ENCODE peak calls at places on chromosomes 5 and 9, in ten cellular contexts. U is cardiac fibroblast, X is lower lobe of right lung, Z is nephron progenitor cell, E is mucosa of descending colon, I is fibroblast of pulmonary artery, J is AG04450, F is WTC11, N is dorsolateral prefrontal cortex, R is brain microvascular endothelial cell. Y is an unnamed sample.

GRCh38 chr5:9529513-9529912 is 16.4 kb downstream of the SEMA5A start:
- DNase-seq in R (no peak), N (no peak), Z (no peak), U (no peak), J (no peak), I (no peak), X (no peak), F (no peak), E (no peak), Y (no peak)

GRCh38 chr5:14816374-14816998 is 55.1 kb downstream of the ANKH start:
- DNase-seq in U (no peak), X (no peak), F (no peak), J (no peak), R (no peak), N (no peak), Z (no peak), I (no peak), E (no peak), Y (peak)

GRCh38 chr5:566636-567309 is 42.5 kb upstream of the SLC9A3 start:
- DNase-seq in N (no peak), F (no peak), E (no peak), Z (no peak), U (no peak), R (no peak), J (no peak), I (no peak), X (no peak), Y (no peak)

GRCh38 chr5:37847978-37848425 is 8.2 kb upstream of the GDNF start:
- DNase-seq in X (no peak), R (peak), E (no peak), U (peak), I (peak), J (peak), Z (no peak), N (no peak), F (no peak), Y (peak)

GRCh38 chr5:174311531-174312269 is 266.2 kb downstream of the NSG2 start:
- DNase-seq in J (no peak), I (peak), Z (peak), U (peak), R (peak), E (peak), N (peak), F (peak), X (peak), Y (peak)

GRCh38 chr9:124052401-124052800 is 40.8 kb downstream of the LHX2 start:
- DNase-seq in I (no peak), U (no peak), Z (no peak), F (no peak), N (no peak), E (no peak), J (no peak), R (no peak), X (no peak), Y (no peak)

GRCh38 chr9:81045658-81046057 is 643.7 kb downstream of the TLE1 start:
- DNase-seq in R (no peak), I (no peak), J (no peak), E (no peak), N (no peak), X (no peak), U (no peak), Z (no peak), F (no peak), Y (no peak)

GRCh38 chr5:91848453-91848852 is 465.3 kb upstream of the ARRDC3 start:
- DNase-seq in R (peak), X (no peak), I (peak), E (no peak), J (peak), F (no peak), U (peak), Z (no peak), N (no peak), Y (peak)

GRCh38 chr9:93668261-93668871 is 92.0 kb downstream of the PHF2 start:
- DNase-seq in U (no peak), I (no peak), X (no peak), F (peak), E (peak), R (no peak), J (no peak), N (peak), Z (no peak), Y (no peak)

GRCh38 chr5:65913519-65913918 is 12.9 kb upstream of the ERBIN start:
- DNase-seq in X (no peak), Z (no peak), E (no peak), I (no peak), U (no peak), R (no peak), F (no peak), N (no peak), J (no peak), Y (no peak)

GRCh38 chr5:59548807-59549357 is 344.6 kb downstream of the PDE4D start:
- DNase-seq in Z (no peak), I (no peak), N (no peak), U (no peak), E (no peak), J (no peak), R (no peak), F (no peak), X (no peak), Y (no peak)

GRCh38 chr9:136140046-136140445 is 21.4 kb upstream of the TMEM250 start:
- DNase-seq in I (no peak), R (no peak), U (no peak), J (no peak), Z (no peak), X (no peak), E (no peak), N (no peak), F (no peak), Y (no peak)

GRCh38 chr9:96408409-96409280 is 9.5 kb downstream of the ZNF367 start:
- DNase-seq in U (no peak), I (no peak), R (no peak), N (no peak), J (no peak), F (no peak), Z (no peak), X (no peak), E (no peak), Y (no peak)

GRCh38 chr5:22557251-22557650 is 295.9 kb downstream of the CDH12 start:
- DNase-seq in F (no peak), E (no peak), I (no peak), R (no peak), J (no peak), U (no peak), Z (no peak), N (no peak), X (no peak), Y (no peak)

GRCh38 chr9:92963831-92964606 is 16.7 kb downstream of the FGD3 start:
- DNase-seq in Z (no peak), R (no peak), I (no peak), X (peak), E (peak), F (no peak), J (no peak), N (no peak), U (no peak), Y (no peak)

GRCh38 chr5:82244854-82245635 is 33.1 kb downstream of the RPS23 start:
- DNase-seq in X (no peak), F (no peak), N (no peak), J (no peak), Z (no peak), E (no peak), U (no peak), I (no peak), R (no peak), Y (peak)

GRCh38 chr5:35821513-35821912 is 35.2 kb upstream of the IL7R start:
- DNase-seq in E (no peak), N (no peak), J (no peak), F (no peak), X (no peak), Z (no peak), U (no peak), R (no peak), I (no peak), Y (no peak)

GRCh38 chr5:121805931-121806330 is 45.8 kb upstream of the FTMT start:
- DNase-seq in I (no peak), X (no peak), R (no peak), F (no peak), U (no peak), Z (no peak), J (no peak), N (no peak), E (no peak), Y (peak)

GRCh38 chr9:113580041-113580953 is 116.8 kb downstream of the RGS3 start:
- DNase-seq in U (peak), X (peak), J (no peak), R (no peak), I (peak), F (no peak), N (peak), Z (no peak), E (peak), Y (no peak)

GRCh38 chr9:84668204-84669007 is 1.1 kb upstream of the NTRK2 start:
- DNase-seq in F (peak), U (peak), X (peak), E (peak), Z (peak), J (no peak), R (peak), I (peak), N (peak), Y (peak)

GRCh38 chr9:5714501-5715401 is 85.8 kb downstream of the RIC1 start:
- DNase-seq in N (no peak), E (no peak), R (peak), Z (no peak), F (no peak), X (no peak), J (no peak), I (peak), U (peak), Y (peak)
- TF ChIP-seq CTCF in N (no peak), E (no peak), R (peak), Z (peak), F (no peak), X (peak), J (peak), I (peak), U (peak), Y (peak)

GRCh38 chr9:137175345-137175961 is 3.6 kb upstream of the TMEM210 start:
- DNase-seq in I (no peak), J (no peak), R (no peak), F (peak), U (no peak), N (no peak), X (no peak), Z (no peak), E (no peak), Y (no peak)
- TF ChIP-seq CTCF in I (peak), J (peak), R (peak), F (no peak), U (peak), N (no peak), X (no peak), Z (no peak), E (no peak), Y (no peak)

GRCh38 chr5:133366438-133366837 is 245.9 kb downstream of the FSTL4 start:
- DNase-seq in N (no peak), F (no peak), U (no peak), I (no peak), Z (no peak), X (no peak), E (no peak), J (no peak), R (no peak), Y (no peak)

GRCh38 chr5:133365738-133366137 is 246.6 kb downstream of the FSTL4 start:
- DNase-seq in X (no peak), U (no peak), R (no peak), F (no peak), E (no peak), J (no peak), Z (no peak), N (no peak), I (no peak), Y (no peak)

GRCh38 chr5:133364916-133365315 is 247.4 kb downstream of the FSTL4 start:
- DNase-seq in J (no peak), Z (no peak), R (no peak), I (no peak), N (no peak), X (no peak), U (no peak), F (no peak), E (no peak), Y (no peak)

GRCh38 chr5:133363807-133364587 is 248.3 kb downstream of the FSTL4 start:
- DNase-seq in J (no peak), Z (no peak), N (no peak), E (no peak), R (no peak), U (no peak), F (no peak), X (no peak), I (no peak), Y (no peak)

GRCh38 chr5:133365326-133365725 is 247.0 kb downstream of the FSTL4 start:
- DNase-seq in N (no peak), E (no peak), U (no peak), Z (peak), F (peak), X (no peak), J (no peak), I (no peak), R (no peak), Y (no peak)
- TF ChIP-seq CTCF in N (peak), E (no peak), U (peak), Z (peak), F (peak), X (no peak), J (no peak), I (no peak), R (peak), Y (no peak)

DNA sequence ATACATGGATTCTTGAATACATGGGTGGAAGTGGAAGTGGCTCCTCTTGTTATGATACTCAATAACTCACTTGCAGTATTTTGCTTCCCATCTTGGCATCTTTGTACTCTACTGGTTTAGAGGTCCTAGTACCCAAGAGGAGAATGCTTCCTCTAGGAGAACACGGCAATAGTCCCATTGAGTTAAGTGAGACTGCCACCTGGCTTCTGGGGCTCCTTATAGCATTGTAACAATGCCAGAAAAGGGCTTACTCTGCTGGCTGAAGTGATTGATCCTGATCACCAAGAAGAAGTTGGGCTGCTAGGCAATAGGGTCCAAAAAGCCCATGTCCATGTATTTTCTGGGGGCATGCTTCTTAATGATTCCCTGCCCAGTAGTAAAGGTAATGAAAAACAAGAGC is 627.6 kb upstream of the SGCD start:
- DNase-seq in E (no peak), F (no peak), R (no peak), I (no peak), Z (no peak), N (no peak), J (no peak), X (no peak), U (no peak), Y (no peak)
- TF ChIP-seq CTCF in E (no peak), F (no peak), R (no peak), I (no peak), Z (no peak), N (no peak), J (no peak), X (no peak), U (no peak), Y (no peak)

DNA sequence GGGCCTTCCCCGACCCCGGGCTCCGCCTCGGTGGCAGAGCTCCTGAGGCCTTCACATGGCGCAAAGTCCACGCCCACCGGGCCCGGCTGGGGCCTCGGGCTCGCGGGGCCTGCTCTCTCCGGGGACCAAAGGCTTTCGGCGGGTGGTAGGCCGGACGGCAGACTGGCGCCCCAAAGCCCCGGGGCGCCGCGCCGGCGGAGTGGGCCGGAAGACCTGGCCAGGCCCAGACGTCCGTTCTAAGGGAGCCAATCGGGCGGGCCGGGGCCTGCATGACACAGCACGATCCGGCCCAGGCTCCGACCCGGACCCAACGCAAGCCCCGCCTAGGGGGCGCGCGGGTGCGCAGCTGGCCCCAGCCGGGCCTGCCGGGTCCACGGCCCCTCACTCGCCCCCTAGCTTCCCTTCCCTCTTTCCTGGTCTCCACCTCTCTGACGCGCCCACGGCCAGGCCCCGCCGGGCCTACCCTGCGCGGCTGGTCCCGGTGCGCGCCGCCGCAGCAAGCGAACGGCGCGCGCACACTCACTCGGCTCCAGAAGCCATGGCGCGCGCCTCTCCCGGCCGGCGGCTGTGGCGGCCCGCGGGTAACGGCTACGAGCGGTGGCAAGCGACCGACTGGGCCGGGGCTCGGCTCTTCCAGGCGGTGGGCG is 488 bp downstream of the VCP start:
- DNase-seq in N (peak), E (peak), I (peak), R (peak), U (peak), F (peak), J (peak), Z (peak), X (peak), Y (peak)
- TF ChIP-seq CTCF in N (peak), E (no peak), I (peak), R (peak), U (no peak), F (no peak), J (peak), Z (no peak), X (peak), Y (peak)

DNA sequence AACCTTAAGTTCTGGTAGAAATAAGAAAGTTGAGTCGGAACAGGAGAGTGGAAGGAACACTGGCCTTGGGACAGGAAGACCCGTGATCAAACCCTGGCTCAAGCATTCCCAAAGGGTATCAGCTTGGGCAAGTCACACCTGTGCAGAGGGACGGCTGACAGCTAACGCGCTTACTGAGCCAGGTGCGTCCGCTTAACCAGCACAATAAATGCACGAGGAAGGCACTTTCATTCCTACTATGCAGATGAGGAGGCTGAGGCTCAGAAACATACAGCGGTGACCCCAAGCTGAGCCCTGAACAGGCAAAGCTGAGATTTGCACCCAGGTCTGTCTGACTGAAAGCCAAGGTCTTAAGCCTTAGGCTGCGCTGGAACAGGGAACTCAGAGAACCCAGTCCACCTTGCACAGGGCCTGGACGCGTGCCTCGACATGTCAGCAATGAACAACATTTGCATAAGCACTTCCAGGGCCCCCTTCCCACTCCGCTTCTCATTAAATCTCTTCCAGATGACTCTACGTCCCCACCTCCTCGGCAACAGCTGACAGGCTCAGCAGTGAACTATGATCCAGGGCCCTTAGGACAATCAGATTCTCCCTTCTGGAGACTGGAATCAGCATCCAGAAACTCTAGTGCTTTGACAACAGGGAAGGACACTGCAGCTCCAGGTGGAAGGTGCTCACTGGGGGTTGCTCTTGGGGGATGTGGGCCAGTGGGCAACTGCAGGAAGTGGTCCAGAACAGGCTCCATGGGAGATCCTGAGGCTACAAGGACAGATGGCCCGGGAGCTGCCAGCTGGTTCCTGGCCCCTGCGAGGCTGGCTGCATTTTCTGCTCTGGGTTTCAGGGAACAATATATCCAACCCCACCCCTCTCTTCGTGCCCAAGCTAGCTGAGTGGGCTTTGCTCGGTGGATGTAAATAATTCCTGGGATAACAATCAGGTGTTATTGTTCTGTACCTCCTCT is 35.2 kb downstream of the SH3PXD2B start:
- DNase-seq in F (no peak), U (no peak), J (no peak), E (no peak), I (no peak), N (no peak), R (no peak), X (no peak), Z (no peak), Y (no peak)
- TF ChIP-seq CTCF in F (no peak), U (no peak), J (no peak), E (no peak), I (no peak), N (no peak), R (no peak), X (no peak), Z (no peak), Y (no peak)

DNA sequence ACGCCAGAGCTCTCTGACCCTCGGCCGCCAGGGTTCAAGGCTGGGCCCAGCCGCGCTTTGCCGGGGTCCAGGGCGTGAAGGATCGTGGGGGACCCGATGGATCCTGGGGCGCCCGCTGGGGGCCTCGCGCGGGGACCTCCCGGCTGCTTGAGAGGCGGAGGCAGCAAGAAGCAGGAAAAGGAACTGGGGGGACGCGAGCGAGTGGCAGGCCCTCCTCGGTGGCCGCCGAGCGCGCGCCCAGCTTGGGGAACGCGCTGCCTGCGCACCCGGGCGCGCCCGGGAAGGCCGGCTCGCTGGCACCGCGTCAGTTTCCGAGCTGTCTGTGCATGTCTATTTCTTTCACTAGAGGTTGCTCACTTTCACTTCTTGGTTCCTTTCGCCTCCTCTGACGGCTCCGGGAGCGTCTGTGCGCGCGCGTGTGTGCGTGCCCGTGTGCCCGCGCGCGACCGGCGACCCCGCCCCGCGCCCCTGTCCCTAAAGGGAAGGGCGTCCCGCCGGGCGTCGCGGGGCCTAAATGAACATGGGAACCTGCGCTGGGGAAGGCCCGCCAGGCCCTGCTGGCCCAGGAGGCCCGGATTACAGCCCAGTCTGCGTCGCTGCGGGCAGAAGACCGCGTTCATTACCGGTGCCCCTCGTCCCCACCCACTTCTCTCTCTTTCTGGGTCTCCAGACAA is 205.5 kb upstream of the IER5L start:
- DNase-seq in X (peak), R (peak), E (peak), Z (peak), J (no peak), F (peak), N (peak), U (peak), I (peak), Y (peak)
- TF ChIP-seq CTCF in X (peak), R (no peak), E (no peak), Z (no peak), J (no peak), F (no peak), N (no peak), U (no peak), I (no peak), Y (no peak)

GRCh38 chr5:149829954-149830353 is 99.8 kb downstream of the PPARGC1B start:
- DNase-seq in N (no peak), J (no peak), E (no peak), R (no peak), X (no peak), I (no peak), Z (no peak), F (no peak), U (no peak), Y (peak)
- TF ChIP-seq CTCF in N (peak), J (peak), E (no peak), R (peak), X (no peak), I (peak), Z (peak), F (no peak), U (peak), Y (peak)

GRCh38 chr5:142542906-142543305 is 143.0 kb downstream of the FGF1 start:
- DNase-seq in U (peak), I (peak), J (no peak), R (no peak), F (no peak), N (no peak), X (no peak), E (no peak), Z (no peak), Y (peak)
- TF ChIP-seq CTCF in U (peak), I (peak), J (peak), R (peak), F (no peak), N (no peak), X (peak), E (no peak), Z (no peak), Y (peak)

Y was measured in AG10803.